ENCODE peak calls at places on chromosomes 6 and 20, in eight cellular contexts. G is fibroblast of lung; L is spleen; E is mesendoderm; A is kidney; S is IMR-90; K is mucosa of descending colon; W is CD8-positive, alpha-beta memory T cell. P is an unnamed sample.

GRCh38 chr6:101776919-101777350 is 383.4 kb downstream of the GRIK2 start:
- DNase-seq in A (no peak), S (no peak), K (no peak), G (no peak), W (no peak), E (no peak), L (no peak), P (peak; percentile 38)

GRCh38 chr6:5671162-5671561 is 335.6 kb downstream of the NRN1 start:
- DNase-seq in A (no peak), G (peak; percentile 56), S (peak; percentile 71), W (no peak), K (no peak), L (no peak), E (peak; percentile 61), P (no peak)

GRCh38 chr6:170178266-170178560 is 112.7 kb downstream of the DLL1 start:
- DNase-seq in L (no peak), A (no peak), W (no peak), G (no peak), E (no peak), K (no peak), S (no peak), P (no peak)

GRCh38 chr20:4519530-4519929 is 202.2 kb upstream of the PRND start:
- DNase-seq in K (no peak), L (no peak), S (no peak), W (no peak), E (peak; percentile 65), G (no peak), A (no peak), P (no peak)

GRCh38 chr6:82915666-82916065 is 150.0 kb downstream of the UBE3D start:
- DNase-seq in W (no peak), E (no peak), G (no peak), K (no peak), S (no peak), L (no peak), A (no peak), P (no peak)

GRCh38 chr6:147434508-147434907 is 74.0 kb upstream of the SAMD5 start:
- DNase-seq in L (no peak), A (no peak), E (no peak), G (peak; percentile 33), K (no peak), S (peak; percentile 1), W (no peak), P (no peak)

GRCh38 chr20:18679020-18679419 is 91.2 kb downstream of the DTD1 start:
- DNase-seq in G (peak; percentile 28), K (no peak), A (no peak), E (peak; percentile 42), L (no peak), S (peak; percentile 39), W (no peak), P (no peak)

GRCh38 chr6:135256866-135257265 is 75.8 kb downstream of the MYB start:
- DNase-seq in L (no peak), W (no peak), S (no peak), G (no peak), A (no peak), E (no peak), K (no peak), P (no peak)

GRCh38 chr6:134003542-134003951 is 48.9 kb downstream of the SLC2A12 start:
- DNase-seq in S (peak; percentile 48), E (no peak), A (no peak), G (no peak), W (no peak), K (no peak), L (no peak), P (no peak)

GRCh38 chr6:90610291-90610670 is 23.4 kb upstream of the MAP3K7 start:
- DNase-seq in L (no peak), G (peak; percentile 29), K (no peak), S (no peak), E (peak; percentile 31), A (peak; percentile 51), W (no peak), P (no peak)

GRCh38 chr6:87155920-87156600 is 695 bp downstream of the ZNF292 start:
- DNase-seq in L (peak; percentile 89), W (peak; percentile 68), E (peak; percentile 88), K (peak; percentile 78), A (peak; percentile 88), G (peak; percentile 36), S (peak; percentile 46), P (peak; percentile 27)

GRCh38 chr20:40606237-40606636 is 82.8 kb downstream of the MAFB start:
- DNase-seq in S (no peak), W (no peak), A (no peak), E (no peak), G (no peak), L (no peak), K (no peak), P (no peak)

GRCh38 chr6:121190122-121190521 is 144.2 kb downstream of the TBC1D32 start:
- DNase-seq in S (no peak), E (no peak), K (no peak), G (no peak), A (no peak), W (no peak), L (no peak), P (no peak)

GRCh38 chr6:29747688-29748250 is 24.5 kb downstream of the HLA-F start:
- DNase-seq in G (no peak), K (no peak), A (no peak), E (peak; percentile 24), S (no peak), W (no peak), L (no peak), P (no peak)

GRCh38 chr6:139423037-139423698 is 48.7 kb upstream of the CITED2 start:
- DNase-seq in S (no peak), A (no peak), W (no peak), E (no peak), L (no peak), K (no peak), G (no peak), P (no peak)

GRCh38 chr20:55947701-55948100 is 57.6 kb downstream of the CBLN4 start:
- DNase-seq in G (no peak), E (no peak), W (no peak), K (no peak), L (no peak), S (no peak), A (no peak), P (no peak)

GRCh38 chr6:113094781-113095180 is 747.7 kb downstream of the RFPL4B start:
- DNase-seq in L (no peak), E (no peak), K (no peak), A (no peak), W (no peak), S (peak; percentile 87), G (peak; percentile 85), P (no peak)

GRCh38 chr20:50929299-50930138 is 1.7 kb downstream of the ADNP start:
- DNase-seq in G (peak; percentile 98), L (peak; percentile 95), A (peak; percentile 94), E (peak; percentile 99), S (peak; percentile 97), W (peak; percentile 94), K (peak; percentile 92), P (peak; percentile 85)

GRCh38 chr20:50930139-50931047 is 844 bp downstream of the ADNP start:
- DNase-seq in K (peak; percentile 69), L (peak; percentile 91), A (peak; percentile 89), W (peak; percentile 55), G (no peak), S (no peak), E (no peak), P (peak; percentile 20)

GRCh38 chr20:50931306-50932015 is at the start of gene ADNP:
- DNase-seq in K (peak; percentile 92), G (peak; percentile 95), L (peak; percentile 96), A (peak; percentile 96), E (peak; percentile 98), S (peak; percentile 86), W (peak; percentile 93), P (peak; percentile 91)

GRCh38 chr20:50932016-50932338 is 740 bp upstream of the ADNP start:
- DNase-seq in G (no peak), S (no peak), E (no peak), K (no peak), L (no peak), A (no peak), W (no peak), P (no peak)

DNA sequence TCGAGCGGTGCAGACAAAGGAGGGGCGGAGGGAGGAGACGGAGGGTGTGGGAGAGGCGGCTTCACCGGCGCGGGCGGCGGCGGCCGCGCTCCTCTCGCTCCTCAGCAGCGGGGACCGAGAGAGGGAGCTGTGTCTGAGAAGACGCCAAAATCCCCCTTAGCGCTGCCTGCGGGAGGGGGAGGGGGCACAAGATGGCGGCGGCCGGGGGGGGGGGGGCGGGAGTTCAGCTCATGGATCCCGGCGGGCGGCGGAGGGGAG is 260 bp downstream of the ADNP start:
- DNase-seq in W (peak; percentile 88), K (no peak), A (no peak), E (no peak), S (no peak), G (no peak), L (no peak), P (no peak)
- H3K36me3 ChIP-seq in W (peaks cover 13% of the 10 kb centered on the region), K (peaks cover 3% of the 10 kb centered on the region), A (peaks cover 9% of the 10 kb centered on the region), E (peaks cover 3% of the 10 kb centered on the region), S (peaks cover 10% of the 10 kb centered on the region), G (peaks cover 7% of the 10 kb centered on the region), L (peaks cover 20% of the 10 kb centered on the region), P (no peaks in the 10 kb centered on the region)

GRCh38 chr6:35620706-35621105 is 68.0 kb downstream of the FKBP5 start:
- DNase-seq in L (no peak), W (no peak), K (no peak), G (no peak), S (no peak), A (no peak), E (no peak), P (no peak)

GRCh38 chr6:35622283-35622682 is 66.4 kb downstream of the FKBP5 start:
- DNase-seq in G (no peak), S (no peak), A (no peak), E (no peak), K (no peak), L (no peak), W (no peak), P (no peak)

GRCh38 chr6:35629876-35630378 is 58.8 kb downstream of the FKBP5 start:
- DNase-seq in L (no peak), E (no peak), A (no peak), K (no peak), S (no peak), G (no peak), W (no peak), P (no peak)

GRCh38 chr6:35624341-35625070 is 64.2 kb downstream of the FKBP5 start:
- DNase-seq in W (no peak), A (no peak), S (peak; percentile 27), L (no peak), G (peak; percentile 44), E (peak; percentile 58), K (no peak), P (no peak)
- H3K36me3 ChIP-seq in W (peaks cover 6% of the 10 kb centered on the region), A (peaks cover 1% of the 10 kb centered on the region), S (no peaks in the 10 kb centered on the region), L (peaks cover 15% of the 10 kb centered on the region), G (no peaks in the 10 kb centered on the region), E (no peaks in the 10 kb centered on the region), K (no peaks in the 10 kb centered on the region), P (peaks cover 4% of the 10 kb centered on the region)

GRCh38 chr20:58362970-58363369 is 26.1 kb upstream of the VAPB start:
- DNase-seq in A (no peak), S (no peak), K (no peak), E (no peak), G (no peak), L (no peak), W (no peak), P (no peak)
- H3K36me3 ChIP-seq in A (peaks cover 7% of the 10 kb centered on the region), S (peaks cover 17% of the 10 kb centered on the region), K (no peaks in the 10 kb centered on the region), E (no peaks in the 10 kb centered on the region), G (no peaks in the 10 kb centered on the region), L (peaks cover 7% of the 10 kb centered on the region), W (peaks cover 7% of the 10 kb centered on the region), P (no peaks in the 10 kb centered on the region)

DNA sequence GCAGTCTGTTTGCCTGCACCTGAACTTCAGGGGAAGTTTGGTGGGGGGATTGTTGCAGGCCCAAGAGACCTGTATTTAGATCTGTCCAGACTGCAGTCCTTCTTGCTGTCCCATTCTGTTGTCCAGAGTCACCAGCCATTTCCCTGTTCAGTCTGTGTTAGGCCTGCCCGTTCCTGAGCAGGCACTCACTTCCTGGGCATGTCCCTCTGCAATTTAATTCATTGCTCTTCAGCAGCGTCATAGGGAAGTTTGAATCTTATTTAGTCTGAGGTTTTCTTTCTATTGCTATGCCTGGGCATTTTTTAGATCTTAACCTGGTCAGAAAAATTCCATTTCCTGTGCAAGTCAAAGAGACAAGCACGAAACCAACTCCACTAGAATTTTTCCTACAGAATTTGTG is 190.2 kb downstream of the DTNBP1 start:
- DNase-seq in G (no peak), K (no peak), A (no peak), L (no peak), E (no peak), S (no peak), W (no peak), P (no peak)
- H3K36me3 ChIP-seq in G (peaks cover 2% of the 10 kb centered on the region), K (no peaks in the 10 kb centered on the region), A (no peaks in the 10 kb centered on the region), L (peaks cover 18% of the 10 kb centered on the region), E (peaks cover 2% of the 10 kb centered on the region), S (peaks cover 26% of the 10 kb centered on the region), W (no peaks in the 10 kb centered on the region), P (no peaks in the 10 kb centered on the region)